ENCODE peak calls at places on chromosomes 6 and 20, in five cellular contexts. I is mucosa of descending colon, Z is cardiac muscle cell, L is mammary epithelial cell, H is adrenal gland. X is an unnamed sample. For H3K36me3, the result is how much of the 10 kb centered on the place peaks cover.

GRCh38 chr20:51121901-51122412 is 99.0 kb upstream of the KCNG1 start:
- DNase-seq in I (no peak), Z (no peak), L (peak), H (no peak), X (no peak)

GRCh38 chr6:136411453-136412354 is 122.1 kb upstream of the BCLAF1 start:
- DNase-seq in I (peak), Z (no peak), L (no peak), H (no peak), X (no peak)

GRCh38 chr6:1590580-1590979 is 19.1 kb upstream of the FOXC1 start:
- DNase-seq in I (no peak), Z (no peak), L (no peak), H (peak), X (no peak)

GRCh38 chr6:3801960-3802359 is 47.2 kb upstream of the FAM50B start:
- DNase-seq in I (no peak), Z (no peak), L (no peak), H (no peak), X (no peak)

GRCh38 chr20:57476073-57476526 is 48.8 kb downstream of the CTCFL start:
- DNase-seq in I (no peak), Z (no peak), L (no peak), H (no peak), X (no peak)

GRCh38 chr6:168619560-168620314 is 178.8 kb downstream of the SMOC2 start:
- DNase-seq in I (no peak), Z (no peak), L (no peak), H (no peak), X (no peak)

GRCh38 chr6:23319560-23319959 is 750.2 kb downstream of the HDGFL1 start:
- DNase-seq in I (no peak), Z (no peak), L (no peak), H (no peak), X (no peak)

GRCh38 chr6:130975325-130975724 is 87.7 kb downstream of the EPB41L2 start:
- DNase-seq in I (no peak), Z (no peak), L (peak), H (no peak), X (no peak)

GRCh38 chr20:16476032-16476431 is 97.2 kb downstream of the KIF16B start:
- DNase-seq in I (no peak), Z (peak), L (peak), H (no peak), X (peak)

GRCh38 chr20:49697071-49697470 is 16.6 kb downstream of the B4GALT5 start:
- DNase-seq in I (peak), Z (no peak), L (no peak), H (no peak), X (no peak)

GRCh38 chr6:41170547-41171160 is 7.7 kb upstream of the TREM2 start:
- DNase-seq in I (no peak), Z (no peak), L (no peak), H (no peak), X (no peak)

GRCh38 chr6:157798851-157799250 is 24.2 kb upstream of the SNX9 start:
- DNase-seq in I (no peak), Z (no peak), L (no peak), H (no peak), X (no peak)

GRCh38 chr6:90460067-90460466 is 126.8 kb downstream of the MAP3K7 start:
- DNase-seq in I (no peak), Z (no peak), L (no peak), H (no peak), X (no peak)

GRCh38 chr6:75098709-75099108 is 107.1 kb downstream of the COL12A1 start:
- DNase-seq in I (no peak), Z (no peak), L (peak), H (peak), X (no peak)

GRCh38 chr20:33730946-33731692 is 677 bp upstream of the ZNF341 start:
- DNase-seq in I (peak), Z (no peak), L (no peak), H (no peak), X (no peak)

GRCh38 chr6:154733610-154734379 is 579 bp downstream of the SCAF8 start:
- DNase-seq in I (peak), Z (peak), L (peak), H (peak), X (peak)

GRCh38 chr6:154738561-154738961 is 5.3 kb downstream of the SCAF8 start:
- DNase-seq in I (no peak), Z (peak), L (no peak), H (no peak), X (no peak)

GRCh38 chr6:154737424-154737823 is 4.2 kb downstream of the SCAF8 start:
- DNase-seq in I (no peak), Z (no peak), L (no peak), H (no peak), X (no peak)

GRCh38 chr6:154732824-154733609 is at the start of gene SCAF8:
- DNase-seq in I (peak), Z (peak), L (peak), H (peak), X (peak)

DNA sequence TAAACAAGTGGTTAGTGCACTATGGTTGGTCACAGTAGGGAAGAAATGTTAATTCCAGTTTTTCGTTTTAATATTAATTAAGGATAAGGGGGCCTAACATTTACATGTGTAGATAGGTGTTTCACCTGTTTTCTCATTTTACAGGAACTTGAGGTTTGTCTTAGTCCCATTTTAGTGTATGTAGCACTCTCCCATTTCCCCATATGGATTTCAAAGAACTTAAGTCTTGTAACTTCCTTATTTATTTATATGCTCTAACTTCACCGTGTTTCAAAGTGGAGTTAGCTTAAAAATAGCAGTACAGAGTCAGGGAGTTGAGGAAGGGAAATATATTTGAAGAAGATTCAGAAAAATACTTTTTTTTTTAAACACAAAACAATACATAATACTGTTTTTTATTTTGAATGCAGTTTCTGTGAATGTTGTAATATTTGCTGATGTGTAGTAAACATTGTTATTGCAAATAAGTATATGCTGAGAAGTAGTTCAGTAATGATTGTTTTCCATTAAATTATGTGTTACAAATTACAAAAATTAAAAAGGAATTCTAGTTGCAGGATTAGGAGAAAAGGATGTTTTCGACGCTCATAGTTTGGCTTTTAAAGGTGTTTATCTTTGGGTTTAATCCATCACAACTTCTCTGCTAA is 3.5 kb downstream of the SCAF8 start:
- DNase-seq in I (no peak), Z (no peak), L (no peak), H (no peak), X (no peak)
- H3K36me3 ChIP-seq in I (under half), Z (under half), L (under half), H (under half), X (half or more)

GRCh38 chr6:147909645-147910044 is 401.2 kb downstream of the SAMD5 start:
- DNase-seq in I (no peak), Z (no peak), L (peak), H (no peak), X (no peak)
- H3K36me3 ChIP-seq in I (under half), Z (under half), L (under half), H (under half), X (under half)

DNA sequence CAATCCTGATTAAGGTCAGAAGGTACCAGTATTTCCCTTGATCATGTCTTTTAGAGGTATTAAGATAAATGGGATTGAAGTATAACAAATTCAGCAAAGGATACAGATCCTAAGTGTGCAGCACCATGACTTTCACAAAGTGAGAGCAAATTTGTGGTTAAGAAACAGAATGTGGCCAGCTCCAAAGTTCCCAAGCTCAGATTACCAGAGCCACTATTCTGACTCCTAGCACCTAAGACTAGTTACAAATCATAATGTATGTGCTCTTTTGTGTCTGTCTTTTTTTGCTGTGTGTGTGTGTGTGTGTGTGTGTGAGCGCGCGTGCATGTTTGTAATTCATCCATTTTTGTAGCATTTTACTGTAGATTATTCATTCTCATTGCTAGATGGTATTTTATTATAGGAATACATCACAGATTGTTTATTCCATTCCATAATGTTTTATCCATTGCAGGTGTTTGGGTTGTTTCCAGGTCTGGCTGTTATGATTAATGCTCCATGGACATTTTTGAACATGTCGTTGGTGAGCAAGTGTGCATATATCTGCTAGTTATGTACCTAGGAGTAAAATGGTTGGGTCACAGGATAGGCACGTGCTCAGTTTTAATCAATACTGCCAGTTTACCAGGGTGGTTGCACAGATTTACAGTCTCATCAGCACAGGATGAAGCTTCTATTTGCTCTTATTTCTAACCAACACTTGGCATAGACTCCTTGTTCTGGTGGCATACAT is 314.0 kb upstream of the JAG1 start:
- DNase-seq in I (no peak), Z (no peak), L (peak), H (no peak), X (no peak)
- H3K36me3 ChIP-seq in I (under half), Z (under half), L (under half), H (under half), X (under half)

GRCh38 chr6:30895343-30895742 is 11.0 kb downstream of the DDR1 start:
- DNase-seq in I (no peak), Z (no peak), L (no peak), H (no peak), X (no peak)
- H3K36me3 ChIP-seq in I (under half), Z (under half), L (half or more), H (under half), X (under half)

DNA sequence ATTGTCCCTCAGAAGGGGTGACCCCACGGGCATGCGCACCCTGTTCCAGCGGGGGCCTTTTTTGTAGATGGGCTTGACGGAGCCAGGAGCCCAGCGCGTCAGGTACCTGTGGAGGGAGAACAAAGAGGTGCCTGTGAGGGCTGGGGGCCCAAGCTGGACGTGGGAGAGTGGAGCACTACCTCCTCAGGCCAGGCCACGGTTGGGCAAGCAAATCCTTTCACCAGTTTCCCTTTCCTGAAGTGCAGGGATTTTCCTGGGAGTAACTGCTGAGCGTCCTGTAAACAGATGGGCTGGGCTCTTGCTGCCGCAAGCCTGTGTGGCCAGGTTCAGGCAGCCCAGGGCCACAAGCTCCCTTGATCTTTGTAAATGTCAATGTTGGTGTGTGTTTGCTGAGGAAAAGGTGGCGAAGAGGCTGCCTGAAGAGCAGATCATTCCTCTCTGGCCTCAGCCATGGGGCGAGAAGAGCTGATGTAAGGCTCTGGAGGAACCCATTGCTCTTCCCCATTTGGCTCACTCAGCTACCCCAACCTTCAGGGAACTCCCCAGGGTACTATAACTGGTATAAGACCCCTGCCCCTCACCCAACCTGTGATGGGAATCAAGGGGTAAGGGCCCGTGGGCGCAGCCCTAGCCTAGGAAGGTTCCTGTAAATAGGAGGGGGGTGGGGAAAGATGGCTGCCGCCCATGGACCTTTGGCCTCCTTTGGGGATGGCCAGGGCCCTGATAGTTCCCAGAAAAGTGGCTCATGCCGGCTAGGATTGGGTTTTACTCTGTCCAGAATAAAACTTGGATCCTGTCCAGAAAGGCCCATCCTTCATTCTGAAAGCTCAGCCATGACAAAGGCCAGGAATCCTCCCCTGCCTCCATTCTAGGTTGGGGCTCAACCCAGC is 15.5 kb downstream of the MRPS18A start:
- DNase-seq in I (peak), Z (no peak), L (no peak), H (peak), X (no peak)
- H3K36me3 ChIP-seq in I (under half), Z (under half), L (under half), H (under half), X (half or more)

GRCh38 chr20:38514185-38514584 is 41.5 kb downstream of the RALGAPB start:
- DNase-seq in I (no peak), Z (no peak), L (no peak), H (no peak), X (no peak)

GRCh38 chr20:38515631-38516030 is 43.0 kb downstream of the RALGAPB start:
- DNase-seq in I (no peak), Z (no peak), L (no peak), H (peak), X (no peak)

GRCh38 chr20:38520261-38520660 is 47.6 kb downstream of the RALGAPB start:
- DNase-seq in I (no peak), Z (no peak), L (peak), H (no peak), X (no peak)

DNA sequence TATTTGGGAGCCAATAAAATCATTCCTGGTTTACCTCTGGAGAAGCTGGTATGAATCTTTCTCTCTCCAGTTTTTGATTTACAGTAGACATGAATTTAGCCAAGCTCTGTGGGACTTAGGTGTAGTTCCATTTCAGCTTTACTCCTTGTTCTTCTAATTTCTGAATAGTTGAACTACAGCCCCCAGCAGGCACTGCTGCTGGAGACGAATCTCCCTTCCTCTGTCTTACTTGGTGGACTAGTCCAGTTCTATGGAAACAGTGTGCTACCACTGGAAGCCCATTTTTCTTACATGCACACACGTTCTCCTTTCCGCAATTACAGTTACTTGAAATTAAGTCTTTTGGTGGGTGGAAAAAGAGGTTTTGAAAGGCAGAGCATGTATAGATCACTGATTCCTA is 42.3 kb downstream of the RALGAPB start:
- DNase-seq in I (no peak), Z (no peak), L (no peak), H (no peak), X (no peak)
- H3K36me3 ChIP-seq in I (under half), Z (under half), L (under half), H (under half), X (under half)

X was measured in SK-N-MC.